ENCODE peak calls at places on chromosome 21, in eight cellular contexts. One of them, this sample, is unnamed.

GRCh38 chr21:36217711-36218110 is 61.1 kb downstream of the DOP1B start:
- DNase-seq in activated CD4-positive, alpha-beta T cell treated with anti-CD3 and anti-CD28 coated beads, Interleukin-2, amount 50 U/mL, for 1 hour: no peak
- DNase-seq in stimulated activated CD8-positive, alpha-beta memory T cell treated with anti-CD3 and anti-CD28 coated beads, Interleukin-4, amount 100 ng/mL, for 48 hours: no peak
- DNase-seq in neural crest cell: no peak
- DNase-seq in adrenal gland: no peak
- DNase-seq in NCI-H2171 treated with DMSO at 0.1 percent for 48 hours: no peak
- DNase-seq in HCT116: no peak
- DNase-seq in mucosa of descending colon: no peak
- DNase-seq in this sample: no peak

GRCh38 chr21:38272215-38272614 is 15.4 kb downstream of the KCNJ15 start:
- DNase-seq in neural crest cell: no peak
- DNase-seq in NCI-H2171 treated with DMSO at 0.1 percent for 48 hours: no peak
- DNase-seq in HCT116: no peak
- DNase-seq in stimulated activated CD8-positive, alpha-beta memory T cell treated with anti-CD3 and anti-CD28 coated beads, Interleukin-4, amount 100 ng/mL, for 48 hours: no peak
- DNase-seq in activated CD4-positive, alpha-beta T cell treated with anti-CD3 and anti-CD28 coated beads, Interleukin-2, amount 50 U/mL, for 1 hour: no peak
- DNase-seq in adrenal gland: no peak
- DNase-seq in mucosa of descending colon: no peak
- DNase-seq in this sample: no peak

GRCh38 chr21:42340187-42340586 is 10.6 kb downstream of the TFF2 start:
- DNase-seq in stimulated activated CD8-positive, alpha-beta memory T cell treated with anti-CD3 and anti-CD28 coated beads, Interleukin-4, amount 100 ng/mL, for 48 hours: peak; percentile 18
- DNase-seq in activated CD4-positive, alpha-beta T cell treated with anti-CD3 and anti-CD28 coated beads, Interleukin-2, amount 50 U/mL, for 1 hour: no peak
- DNase-seq in NCI-H2171 treated with DMSO at 0.1 percent for 48 hours: peak; percentile 43
- DNase-seq in adrenal gland: no peak
- DNase-seq in mucosa of descending colon: no peak
- DNase-seq in HCT116: no peak
- DNase-seq in neural crest cell: no peak
- DNase-seq in this sample: no peak

GRCh38 chr21:14877581-14878228 is 187.1 kb downstream of the NRIP1 start:
- DNase-seq in activated CD4-positive, alpha-beta T cell treated with anti-CD3 and anti-CD28 coated beads, Interleukin-2, amount 50 U/mL, for 1 hour: no peak
- DNase-seq in NCI-H2171 treated with DMSO at 0.1 percent for 48 hours: no peak
- DNase-seq in neural crest cell: no peak
- DNase-seq in mucosa of descending colon: no peak
- DNase-seq in adrenal gland: no peak
- DNase-seq in HCT116: no peak
- DNase-seq in stimulated activated CD8-positive, alpha-beta memory T cell treated with anti-CD3 and anti-CD28 coated beads, Interleukin-4, amount 100 ng/mL, for 48 hours: no peak
- DNase-seq in this sample: peak; percentile 75

GRCh38 chr21:35072960-35073359 is 23.9 kb upstream of the RUNX1 start:
- DNase-seq in mucosa of descending colon: no peak
- DNase-seq in NCI-H2171 treated with DMSO at 0.1 percent for 48 hours: no peak
- DNase-seq in activated CD4-positive, alpha-beta T cell treated with anti-CD3 and anti-CD28 coated beads, Interleukin-2, amount 50 U/mL, for 1 hour: no peak
- DNase-seq in adrenal gland: no peak
- DNase-seq in neural crest cell: no peak
- DNase-seq in stimulated activated CD8-positive, alpha-beta memory T cell treated with anti-CD3 and anti-CD28 coated beads, Interleukin-4, amount 100 ng/mL, for 48 hours: no peak
- DNase-seq in HCT116: no peak
- DNase-seq in this sample: no peak

GRCh38 chr21:44926364-44927101 is 5.8 kb upstream of the ITGB2 start:
- DNase-seq in mucosa of descending colon: no peak
- DNase-seq in stimulated activated CD8-positive, alpha-beta memory T cell treated with anti-CD3 and anti-CD28 coated beads, Interleukin-4, amount 100 ng/mL, for 48 hours: peak; percentile 70
- DNase-seq in NCI-H2171 treated with DMSO at 0.1 percent for 48 hours: no peak
- DNase-seq in neural crest cell: no peak
- DNase-seq in adrenal gland: no peak
- DNase-seq in HCT116: no peak
- DNase-seq in activated CD4-positive, alpha-beta T cell treated with anti-CD3 and anti-CD28 coated beads, Interleukin-2, amount 50 U/mL, for 1 hour: peak; percentile 57
- DNase-seq in this sample: no peak

GRCh38 chr21:31731112-31731801 is 661 bp downstream of the SCAF4 start:
- DNase-seq in NCI-H2171 treated with DMSO at 0.1 percent for 48 hours: peak; percentile 21
- DNase-seq in mucosa of descending colon: peak; percentile 83
- DNase-seq in activated CD4-positive, alpha-beta T cell treated with anti-CD3 and anti-CD28 coated beads, Interleukin-2, amount 50 U/mL, for 1 hour: peak; percentile 40
- DNase-seq in neural crest cell: peak; percentile 48
- DNase-seq in adrenal gland: peak; percentile 69
- DNase-seq in HCT116: no peak
- DNase-seq in stimulated activated CD8-positive, alpha-beta memory T cell treated with anti-CD3 and anti-CD28 coated beads, Interleukin-4, amount 100 ng/mL, for 48 hours: peak; percentile 56
- DNase-seq in this sample: peak; percentile 52

GRCh38 chr21:14716761-14717396 is 170.8 kb upstream of the SAMSN1 start:
- DNase-seq in neural crest cell: no peak
- DNase-seq in activated CD4-positive, alpha-beta T cell treated with anti-CD3 and anti-CD28 coated beads, Interleukin-2, amount 50 U/mL, for 1 hour: no peak
- DNase-seq in stimulated activated CD8-positive, alpha-beta memory T cell treated with anti-CD3 and anti-CD28 coated beads, Interleukin-4, amount 100 ng/mL, for 48 hours: no peak
- DNase-seq in NCI-H2171 treated with DMSO at 0.1 percent for 48 hours: no peak
- DNase-seq in mucosa of descending colon: no peak
- DNase-seq in adrenal gland: no peak
- DNase-seq in HCT116: no peak
- DNase-seq in this sample: no peak

GRCh38 chr21:34737115-34737514 is 68.3 kb downstream of the CLIC6 start:
- DNase-seq in adrenal gland: no peak
- DNase-seq in NCI-H2171 treated with DMSO at 0.1 percent for 48 hours: no peak
- DNase-seq in neural crest cell: no peak
- DNase-seq in HCT116: no peak
- DNase-seq in stimulated activated CD8-positive, alpha-beta memory T cell treated with anti-CD3 and anti-CD28 coated beads, Interleukin-4, amount 100 ng/mL, for 48 hours: no peak
- DNase-seq in activated CD4-positive, alpha-beta T cell treated with anti-CD3 and anti-CD28 coated beads, Interleukin-2, amount 50 U/mL, for 1 hour: no peak
- DNase-seq in mucosa of descending colon: no peak
- DNase-seq in this sample: no peak

GRCh38 chr21:42242611-42243010 is 23.7 kb downstream of the ABCG1 start:
- DNase-seq in neural crest cell: no peak
- DNase-seq in mucosa of descending colon: no peak
- DNase-seq in adrenal gland: no peak
- DNase-seq in HCT116: no peak
- DNase-seq in stimulated activated CD8-positive, alpha-beta memory T cell treated with anti-CD3 and anti-CD28 coated beads, Interleukin-4, amount 100 ng/mL, for 48 hours: no peak
- DNase-seq in activated CD4-positive, alpha-beta T cell treated with anti-CD3 and anti-CD28 coated beads, Interleukin-2, amount 50 U/mL, for 1 hour: no peak
- DNase-seq in NCI-H2171 treated with DMSO at 0.1 percent for 48 hours: no peak
- DNase-seq in this sample: no peak

GRCh38 chr21:45407629-45408247 is 2.8 kb downstream of the COL18A1 start:
- DNase-seq in neural crest cell: no peak
- DNase-seq in stimulated activated CD8-positive, alpha-beta memory T cell treated with anti-CD3 and anti-CD28 coated beads, Interleukin-4, amount 100 ng/mL, for 48 hours: no peak
- DNase-seq in mucosa of descending colon: peak; percentile 13
- DNase-seq in activated CD4-positive, alpha-beta T cell treated with anti-CD3 and anti-CD28 coated beads, Interleukin-2, amount 50 U/mL, for 1 hour: no peak
- DNase-seq in adrenal gland: peak; percentile 7
- DNase-seq in NCI-H2171 treated with DMSO at 0.1 percent for 48 hours: no peak
- DNase-seq in HCT116: no peak
- DNase-seq in this sample: no peak

GRCh38 chr21:16124397-16125130 is 394.8 kb downstream of the USP25 start:
- DNase-seq in HCT116: no peak
- DNase-seq in activated CD4-positive, alpha-beta T cell treated with anti-CD3 and anti-CD28 coated beads, Interleukin-2, amount 50 U/mL, for 1 hour: no peak
- DNase-seq in neural crest cell: no peak
- DNase-seq in adrenal gland: no peak
- DNase-seq in stimulated activated CD8-positive, alpha-beta memory T cell treated with anti-CD3 and anti-CD28 coated beads, Interleukin-4, amount 100 ng/mL, for 48 hours: no peak
- DNase-seq in mucosa of descending colon: no peak
- DNase-seq in NCI-H2171 treated with DMSO at 0.1 percent for 48 hours: no peak
- DNase-seq in this sample: no peak

GRCh38 chr21:41802684-41803083 is 35.8 kb upstream of the RIPK4 start:
- DNase-seq in mucosa of descending colon: no peak
- DNase-seq in stimulated activated CD8-positive, alpha-beta memory T cell treated with anti-CD3 and anti-CD28 coated beads, Interleukin-4, amount 100 ng/mL, for 48 hours: no peak
- DNase-seq in NCI-H2171 treated with DMSO at 0.1 percent for 48 hours: no peak
- DNase-seq in neural crest cell: no peak
- DNase-seq in adrenal gland: peak; percentile 64
- DNase-seq in activated CD4-positive, alpha-beta T cell treated with anti-CD3 and anti-CD28 coated beads, Interleukin-2, amount 50 U/mL, for 1 hour: no peak
- DNase-seq in HCT116: no peak
- DNase-seq in this sample: no peak

GRCh38 chr21:36630485-36631206 is 68.3 kb upstream of the SIM2 start:
- DNase-seq in activated CD4-positive, alpha-beta T cell treated with anti-CD3 and anti-CD28 coated beads, Interleukin-2, amount 50 U/mL, for 1 hour: peak; percentile 56
- DNase-seq in HCT116: peak; percentile 32
- DNase-seq in NCI-H2171 treated with DMSO at 0.1 percent for 48 hours: peak; percentile 8
- DNase-seq in mucosa of descending colon: peak; percentile 63
- DNase-seq in neural crest cell: peak; percentile 75
- DNase-seq in adrenal gland: peak; percentile 59
- DNase-seq in stimulated activated CD8-positive, alpha-beta memory T cell treated with anti-CD3 and anti-CD28 coated beads, Interleukin-4, amount 100 ng/mL, for 48 hours: peak; percentile 87
- DNase-seq in this sample: peak; percentile 68

GRCh38 chr21:43759651-43760050 is 16.5 kb downstream of the CSTB start:
- DNase-seq in activated CD4-positive, alpha-beta T cell treated with anti-CD3 and anti-CD28 coated beads, Interleukin-2, amount 50 U/mL, for 1 hour: no peak
- DNase-seq in adrenal gland: no peak
- DNase-seq in stimulated activated CD8-positive, alpha-beta memory T cell treated with anti-CD3 and anti-CD28 coated beads, Interleukin-4, amount 100 ng/mL, for 48 hours: no peak
- DNase-seq in mucosa of descending colon: no peak
- DNase-seq in NCI-H2171 treated with DMSO at 0.1 percent for 48 hours: no peak
- DNase-seq in HCT116: no peak
- DNase-seq in neural crest cell: no peak
- DNase-seq in this sample: no peak

GRCh38 chr21:43353282-43354010 is 73.5 kb downstream of the SIK1 start:
- DNase-seq in adrenal gland: no peak
- DNase-seq in stimulated activated CD8-positive, alpha-beta memory T cell treated with anti-CD3 and anti-CD28 coated beads, Interleukin-4, amount 100 ng/mL, for 48 hours: no peak
- DNase-seq in mucosa of descending colon: no peak
- DNase-seq in neural crest cell: no peak
- DNase-seq in HCT116: no peak
- DNase-seq in NCI-H2171 treated with DMSO at 0.1 percent for 48 hours: no peak
- DNase-seq in activated CD4-positive, alpha-beta T cell treated with anti-CD3 and anti-CD28 coated beads, Interleukin-2, amount 50 U/mL, for 1 hour: no peak
- DNase-seq in this sample: no peak

GRCh38 chr21:42056996-42057689 is 14.0 kb upstream of the UMODL1 start:
- DNase-seq in stimulated activated CD8-positive, alpha-beta memory T cell treated with anti-CD3 and anti-CD28 coated beads, Interleukin-4, amount 100 ng/mL, for 48 hours: no peak
- DNase-seq in neural crest cell: no peak
- DNase-seq in adrenal gland: no peak
- DNase-seq in NCI-H2171 treated with DMSO at 0.1 percent for 48 hours: no peak
- DNase-seq in mucosa of descending colon: peak; percentile 82
- DNase-seq in activated CD4-positive, alpha-beta T cell treated with anti-CD3 and anti-CD28 coated beads, Interleukin-2, amount 50 U/mL, for 1 hour: no peak
- DNase-seq in HCT116: no peak
- DNase-seq in this sample: peak; percentile 71

GRCh38 chr21:45356251-45356650 is 48.7 kb upstream of the COL18A1 start:
- DNase-seq in adrenal gland: no peak
- DNase-seq in NCI-H2171 treated with DMSO at 0.1 percent for 48 hours: no peak
- DNase-seq in activated CD4-positive, alpha-beta T cell treated with anti-CD3 and anti-CD28 coated beads, Interleukin-2, amount 50 U/mL, for 1 hour: no peak
- DNase-seq in neural crest cell: no peak
- DNase-seq in HCT116: no peak
- DNase-seq in mucosa of descending colon: no peak
- DNase-seq in stimulated activated CD8-positive, alpha-beta memory T cell treated with anti-CD3 and anti-CD28 coated beads, Interleukin-4, amount 100 ng/mL, for 48 hours: no peak
- DNase-seq in this sample: no peak

GRCh38 chr21:36478941-36479340 is 981 bp downstream of the CLDN14 start:
- DNase-seq in mucosa of descending colon: no peak
- DNase-seq in neural crest cell: peak; percentile 8
- DNase-seq in activated CD4-positive, alpha-beta T cell treated with anti-CD3 and anti-CD28 coated beads, Interleukin-2, amount 50 U/mL, for 1 hour: no peak
- DNase-seq in NCI-H2171 treated with DMSO at 0.1 percent for 48 hours: no peak
- DNase-seq in adrenal gland: no peak
- DNase-seq in stimulated activated CD8-positive, alpha-beta memory T cell treated with anti-CD3 and anti-CD28 coated beads, Interleukin-4, amount 100 ng/mL, for 48 hours: no peak
- DNase-seq in HCT116: no peak
- DNase-seq in this sample: no peak

GRCh38 chr21:32185103-32185502 is 93.7 kb downstream of the MIS18A start:
- DNase-seq in stimulated activated CD8-positive, alpha-beta memory T cell treated with anti-CD3 and anti-CD28 coated beads, Interleukin-4, amount 100 ng/mL, for 48 hours: no peak
- DNase-seq in activated CD4-positive, alpha-beta T cell treated with anti-CD3 and anti-CD28 coated beads, Interleukin-2, amount 50 U/mL, for 1 hour: no peak
- DNase-seq in neural crest cell: no peak
- DNase-seq in adrenal gland: no peak
- DNase-seq in mucosa of descending colon: no peak
- DNase-seq in HCT116: no peak
- DNase-seq in NCI-H2171 treated with DMSO at 0.1 percent for 48 hours: no peak
- DNase-seq in this sample: no peak

GRCh38 chr21:35343046-35343816 is 294.1 kb upstream of the RUNX1 start:
- DNase-seq in neural crest cell: no peak
- DNase-seq in HCT116: no peak
- DNase-seq in mucosa of descending colon: no peak
- DNase-seq in adrenal gland: no peak
- DNase-seq in NCI-H2171 treated with DMSO at 0.1 percent for 48 hours: no peak
- DNase-seq in activated CD4-positive, alpha-beta T cell treated with anti-CD3 and anti-CD28 coated beads, Interleukin-2, amount 50 U/mL, for 1 hour: no peak
- DNase-seq in stimulated activated CD8-positive, alpha-beta memory T cell treated with anti-CD3 and anti-CD28 coated beads, Interleukin-4, amount 100 ng/mL, for 48 hours: no peak
- DNase-seq in this sample: no peak

GRCh38 chr21:37006521-37007291 is at the start of gene RIPPLY3:
- DNase-seq in adrenal gland: no peak
- DNase-seq in HCT116: no peak
- DNase-seq in mucosa of descending colon: peak; percentile 40
- DNase-seq in stimulated activated CD8-positive, alpha-beta memory T cell treated with anti-CD3 and anti-CD28 coated beads, Interleukin-4, amount 100 ng/mL, for 48 hours: peak; percentile 32
- DNase-seq in NCI-H2171 treated with DMSO at 0.1 percent for 48 hours: peak; percentile 14
- DNase-seq in neural crest cell: peak; percentile 23
- DNase-seq in activated CD4-positive, alpha-beta T cell treated with anti-CD3 and anti-CD28 coated beads, Interleukin-2, amount 50 U/mL, for 1 hour: no peak
- DNase-seq in this sample: no peak